ENCODE peak calls at places on chromosome X, in four cellular contexts. L, A, E and K are unnamed samples. For H3K4me1, the result is how much of the 10 kb centered on the place peaks cover.

GRCh38 chrX:44265559-44265958 is 77.9 kb downstream of the EFHC2 start:
- DNase-seq in L (no peak), E (no peak), A (no peak), K (no peak)

GRCh38 chrX:9180623-9181022 is 146.7 kb upstream of the FAM9B start:
- DNase-seq in L (no peak), A (peak), E (no peak), K (no peak)

GRCh38 chrX:151516538-151517187 is 46.8 kb upstream of the PASD1 start:
- DNase-seq in L (no peak), E (no peak), A (peak), K (no peak)

GRCh38 chrX:38352362-38352761 is at the start of gene OTC:
- DNase-seq in E (no peak), A (no peak), L (no peak), K (no peak)

GRCh38 chrX:119775517-119776238 is 15.8 kb downstream of the RPL39 start:
- DNase-seq in E (no peak), A (no peak), L (no peak), K (no peak)

GRCh38 chrX:98405376-98405775 is 1521.7 kb downstream of the RPA4 start:
- DNase-seq in E (no peak), A (no peak), L (no peak), K (no peak)

GRCh38 chrX:87003031-87003430 is 514.6 kb upstream of the KLHL4 start:
- DNase-seq in E (no peak), L (no peak), A (no peak), K (no peak)

GRCh38 chrX:80334583-80334982 is 85.7 kb upstream of the TENT5D start:
- DNase-seq in E (no peak), A (no peak), L (no peak), K (no peak)

GRCh38 chrX:140157611-140158010 is 192.3 kb upstream of the CXorf66 start:
- DNase-seq in L (no peak), A (no peak), E (no peak), K (no peak)

GRCh38 chrX:140502491-140503229 is 2.2 kb downstream of the SOX3 start:
- DNase-seq in L (no peak), A (no peak), E (no peak), K (no peak)

GRCh38 chrX:139191746-139192385 is 338.7 kb upstream of the F9 start:
- DNase-seq in E (no peak), L (no peak), A (no peak), K (no peak)

GRCh38 chrX:55486736-55487135 is 2.9 kb downstream of the USP51 start:
- DNase-seq in A (no peak), L (no peak), E (no peak), K (no peak)

GRCh38 chrX:110012818-110013484 is 10.0 kb downstream of the TMEM164 start:
- DNase-seq in E (no peak), A (no peak), L (no peak), K (no peak)

GRCh38 chrX:71540801-71541545 is 8.1 kb downstream of the OGT start:
- DNase-seq in L (no peak), A (no peak), E (no peak), K (no peak)

GRCh38 chrX:75784689-75785491 is at the start of gene MAGEE2:
- DNase-seq in L (no peak), A (no peak), E (no peak), K (no peak)

GRCh38 chrX:24277405-24277804 is 36.5 kb downstream of the SUPT20HL2 start:
- DNase-seq in L (no peak), E (no peak), A (no peak), K (no peak)

GRCh38 chrX:68703849-68704248 is 56.4 kb downstream of the STARD8 start:
- DNase-seq in E (no peak), L (no peak), A (no peak), K (no peak)

GRCh38 chrX:71911731-71912050 is 1.0 kb downstream of the NHSL2 start:
- DNase-seq in L (no peak), E (no peak), A (no peak), K (no peak)

GRCh38 chrX:80223922-80224579 is 196.2 kb upstream of the TENT5D start:
- DNase-seq in A (no peak), E (no peak), L (no peak), K (no peak)

GRCh38 chrX:10932842-10933440 is 178.2 kb upstream of the HCCS start:
- DNase-seq in L (no peak), A (no peak), E (no peak), K (no peak)

GRCh38 chrX:150456466-150456865 is 93.3 kb downstream of the MAMLD1 start:
- DNase-seq in L (no peak), A (no peak), E (no peak), K (no peak)

GRCh38 chrX:148380107-148380506 is 120.3 kb upstream of the AFF2 start:
- DNase-seq in A (no peak), L (no peak), E (no peak), K (no peak)

GRCh38 chrX:54357414-54358377 is at the start of gene WNK3:
- DNase-seq in E (peak), A (peak), L (peak), K (peak)

GRCh38 chrX:41885724-41886123 is 37.6 kb downstream of the CASK start:
- DNase-seq in E (no peak), L (no peak), A (no peak), K (no peak)

GRCh38 chrX:319579-320125 is 1.1 kb upstream of the GTPBP6 start:
- DNase-seq in E (no peak), A (no peak), L (peak), K (peak)

GRCh38 chrX:44872319-44872816 is 620 bp upstream of the KDM6A start:
- DNase-seq in E (peak), L (peak), A (no peak), K (peak)

GRCh38 chrX:7218321-7219152 is 70.6 kb upstream of the PUDP start:
- DNase-seq in L (no peak), E (no peak), A (no peak), K (no peak)
- H3K4me1 ChIP-seq in L (under half), E (under half), A (under half), K (under half)

GRCh38 chrX:153411255-153411987 is at the start of gene ZFP92:
- DNase-seq in A (no peak), E (no peak), L (peak), K (no peak)

GRCh38 chrX:153411988-153412574 is 809 bp downstream of the ZFP92 start:
- DNase-seq in L (no peak), E (no peak), A (no peak), K (no peak)

GRCh38 chrX:153414838-153415552 is 3.7 kb downstream of the ZFP92 start:
- DNase-seq in L (no peak), A (no peak), E (peak), K (no peak)

GRCh38 chrX:153413731-153414130 is 2.5 kb downstream of the ZFP92 start:
- DNase-seq in E (no peak), L (no peak), A (no peak), K (no peak)

DNA sequence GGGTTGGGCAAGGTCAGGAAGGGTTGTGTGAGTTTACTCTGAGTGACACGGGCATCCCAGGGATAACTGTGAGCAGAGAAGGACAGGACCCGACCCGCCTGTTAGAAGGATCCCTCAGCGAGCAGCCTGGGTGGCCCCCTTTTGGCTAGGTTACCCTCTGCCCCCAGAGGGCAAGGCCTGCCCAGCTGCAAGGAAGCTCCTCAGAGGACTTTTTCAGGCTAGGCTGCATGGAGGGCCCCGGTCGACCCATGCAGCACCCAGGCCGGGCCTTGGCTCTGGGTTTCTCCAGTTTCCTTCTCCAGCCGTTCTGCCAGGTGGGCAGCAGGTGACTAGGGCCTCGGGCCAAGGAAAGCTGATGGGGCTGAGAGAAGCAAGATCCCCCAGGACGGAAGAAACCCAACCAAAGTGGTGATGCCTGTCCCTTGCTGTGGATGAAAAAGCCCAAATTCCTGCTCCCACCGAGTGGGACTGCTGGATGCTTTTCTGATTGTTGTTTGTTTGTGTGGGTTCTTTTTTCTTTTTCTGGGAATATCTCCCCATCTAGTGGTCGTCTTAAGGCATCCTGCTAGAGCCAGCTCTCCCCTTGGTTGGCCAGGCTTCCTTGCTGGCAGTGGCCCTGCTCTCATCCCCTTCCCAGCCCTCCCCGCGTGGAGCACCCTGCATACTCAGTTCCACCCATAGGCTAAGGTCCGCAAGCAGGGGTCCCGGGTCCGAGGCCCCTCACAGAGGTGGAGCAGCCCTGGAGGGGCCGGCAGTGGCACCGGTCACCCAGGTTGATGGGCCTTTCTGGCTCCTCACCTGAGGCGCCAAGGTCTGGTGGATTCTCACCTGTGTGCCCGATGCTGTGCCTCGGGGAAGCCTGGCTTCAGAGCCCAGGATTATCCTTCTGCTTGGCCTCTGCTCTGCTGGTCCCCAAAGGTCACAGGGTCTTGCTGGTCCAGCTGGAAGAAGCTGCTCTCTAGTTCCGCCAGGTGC is 1.8 kb downstream of the ZFP92 start:
- DNase-seq in A (no peak), E (no peak), L (no peak), K (no peak)
- TF ChIP-seq CTCF in A (peak), E (no peak), L (no peak), K (no peak)

GRCh38 chrX:12315526-12315925 is 177.3 kb downstream of the FRMPD4 start:
- DNase-seq in L (no peak), A (no peak), E (no peak), K (no peak)
- H3K4me1 ChIP-seq in L (under half), A (under half), E (under half), K (under half)

DNA sequence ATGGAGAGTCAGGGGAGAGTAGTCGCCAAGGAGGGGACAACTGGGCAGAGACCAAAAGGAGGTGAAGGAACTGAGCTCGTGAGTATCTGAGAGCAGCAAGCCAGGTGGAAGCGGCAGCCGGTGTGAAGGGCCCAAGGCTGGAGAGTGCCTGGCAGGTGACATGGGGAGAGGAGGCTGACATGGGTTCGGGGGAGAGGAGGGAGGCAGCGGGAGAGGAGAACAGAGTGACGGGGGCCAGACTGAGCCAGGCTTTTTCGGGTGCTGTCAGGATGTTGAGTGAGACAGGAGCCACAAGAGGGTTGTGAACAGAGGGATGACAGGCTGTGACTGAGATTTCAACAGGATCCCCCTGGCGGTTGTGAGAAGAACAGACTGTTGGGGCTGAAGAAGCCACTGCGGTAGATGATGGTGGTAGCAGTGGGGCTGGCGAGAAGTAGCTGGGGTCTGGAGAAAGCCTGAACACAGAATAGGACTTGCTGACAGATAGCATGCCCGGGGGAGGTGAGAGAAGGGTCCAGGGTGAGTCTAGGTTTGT is 5.7 kb downstream of the ELK1 start:
- DNase-seq in A (peak), L (no peak), E (no peak), K (no peak)
- TF ChIP-seq CTCF in A (peak), L (peak), E (no peak), K (no peak)

GRCh38 chrX:65878456-65878855 is 161.4 kb downstream of the VSIG4 start:
- DNase-seq in L (no peak), E (no peak), A (no peak), K (no peak)

GRCh38 chrX:65874110-65874509 is 165.8 kb downstream of the VSIG4 start:
- DNase-seq in A (no peak), L (no peak), E (no peak), K (no peak)

GRCh38 chrX:65879977-65880799 is 159.7 kb downstream of the VSIG4 start:
- DNase-seq in E (no peak), L (no peak), A (no peak), K (no peak)

GRCh38 chrX:65874765-65875164 is 165.1 kb downstream of the VSIG4 start:
- DNase-seq in E (no peak), A (no peak), L (no peak), K (no peak)

DNA sequence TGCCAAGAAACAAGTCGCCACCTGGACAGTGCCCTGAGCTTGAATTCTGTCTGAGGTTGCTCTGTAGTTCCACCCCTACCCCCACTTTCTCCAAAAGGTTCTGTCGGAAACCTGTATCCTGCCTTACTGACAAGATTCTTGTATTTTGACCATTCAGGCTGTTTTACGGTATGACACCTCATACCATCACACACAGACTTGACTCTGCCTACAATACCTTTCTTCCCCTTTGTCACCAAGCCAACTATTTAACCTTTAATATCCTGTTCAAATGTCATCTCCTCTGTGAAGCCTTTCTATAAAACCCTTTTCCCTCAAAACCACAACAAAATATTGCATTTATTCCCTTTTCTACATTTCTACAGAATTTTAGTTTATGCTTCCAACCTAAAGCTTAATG is 161.9 kb downstream of the VSIG4 start:
- DNase-seq in E (no peak), A (no peak), L (no peak), K (no peak)
- H3K4me1 ChIP-seq in E (under half), A (under half), L (under half), K (under half)

DNA sequence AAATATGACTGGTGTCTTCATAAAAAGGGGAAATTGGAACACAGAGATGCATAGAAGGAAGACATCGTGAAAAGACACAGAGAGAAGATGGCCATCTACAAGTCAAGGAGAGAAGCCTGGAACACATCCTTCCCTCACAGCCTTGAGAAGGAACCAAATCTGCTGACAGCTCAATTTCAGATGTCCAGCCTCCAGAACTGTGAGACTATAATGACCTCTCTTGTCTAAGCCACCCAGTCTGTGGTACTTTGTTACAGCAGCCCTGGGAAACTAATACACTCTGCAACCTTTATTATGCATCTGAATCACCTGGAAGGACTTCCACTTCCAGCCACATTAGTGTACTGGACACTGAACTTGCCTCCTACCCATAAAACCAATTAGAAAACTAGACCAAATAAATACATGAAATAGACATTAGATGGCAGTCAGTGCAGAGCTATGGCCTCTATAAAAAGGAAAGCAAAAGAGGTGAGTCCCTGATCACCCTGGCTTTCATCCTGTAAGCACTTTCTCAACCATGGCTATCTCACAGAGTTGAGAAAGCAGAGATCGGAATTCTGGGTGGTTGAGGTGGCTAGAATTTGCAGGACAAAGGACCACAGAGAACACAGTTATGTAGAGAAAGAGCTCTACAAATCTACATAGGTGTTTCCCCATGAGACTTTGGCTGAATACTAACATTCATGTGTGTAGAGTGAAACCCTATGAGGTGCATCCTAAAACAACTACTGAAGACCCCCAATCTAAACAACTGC is 25.7 kb downstream of the GAB3 start:
- DNase-seq in A (no peak), E (no peak), L (no peak), K (no peak)
- TF ChIP-seq CTCF in A (no peak), E (no peak), L (no peak), K (no peak)

DNA sequence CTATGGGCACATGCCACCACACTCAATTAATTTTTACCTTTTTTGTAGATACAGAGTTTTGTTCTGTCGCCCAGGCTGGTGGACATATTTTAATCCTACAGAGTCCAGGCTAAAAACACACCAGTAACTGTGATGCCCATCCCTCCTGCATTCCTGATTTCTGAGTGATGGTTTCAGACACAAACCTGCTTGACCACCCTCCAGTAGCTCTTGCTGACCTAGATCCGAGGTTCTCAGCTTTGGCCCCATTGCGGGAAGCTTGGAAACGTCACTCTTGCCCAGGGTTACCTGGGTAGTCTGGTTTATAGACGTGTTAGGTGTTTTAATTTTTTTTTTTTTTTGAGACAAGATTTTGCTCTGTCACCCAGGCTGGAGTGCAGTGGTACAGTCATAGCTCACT is 7.5 kb downstream of the CD99 start:
- DNase-seq in A (no peak), L (no peak), E (no peak), K (no peak)
- H3K4me1 ChIP-seq in A (under half), L (half or more), E (half or more), K (half or more)